ENCODE peak calls at places on chromosome 7, in eight cellular contexts. One of them, this sample, is unnamed.

GRCh38 chr7:140042386-140042670 is 20.4 kb downstream of the PARP12 start:
- DNase-seq in foreskin fibroblast: no peak
- DNase-seq in IMR-90: no peak
- DNase-seq in small intestine: no peak
- DNase-seq in HCT116: no peak
- DNase-seq in GM23338: no peak
- DNase-seq in cardiac muscle cell: no peak
- DNase-seq in astrocyte of the spinal cord: no peak
- DNase-seq in this sample: no peak

GRCh38 chr7:126228356-126229061 is 1024.2 kb downstream of the GRM8 start:
- DNase-seq in foreskin fibroblast: no peak
- DNase-seq in IMR-90: no peak
- DNase-seq in small intestine: no peak
- DNase-seq in HCT116: no peak
- DNase-seq in GM23338: no peak
- DNase-seq in cardiac muscle cell: no peak
- DNase-seq in astrocyte of the spinal cord: no peak
- DNase-seq in this sample: no peak

GRCh38 chr7:138223402-138223872 is 147.2 kb downstream of the AKR1D1 start:
- DNase-seq in foreskin fibroblast: no peak
- DNase-seq in IMR-90: no peak
- DNase-seq in small intestine: no peak
- DNase-seq in HCT116: no peak
- DNase-seq in GM23338: no peak
- DNase-seq in cardiac muscle cell: no peak
- DNase-seq in astrocyte of the spinal cord: no peak
- DNase-seq in this sample: no peak

GRCh38 chr7:39554583-39555140 is 11.5 kb upstream of the YAE1 start:
- DNase-seq in foreskin fibroblast: peak; percentile 52
- DNase-seq in IMR-90: no peak
- DNase-seq in small intestine: no peak
- DNase-seq in HCT116: no peak
- DNase-seq in GM23338: no peak
- DNase-seq in cardiac muscle cell: no peak
- DNase-seq in astrocyte of the spinal cord: no peak
- DNase-seq in this sample: no peak

GRCh38 chr7:33698692-33699128 is 206.6 kb upstream of the BMPER start:
- DNase-seq in foreskin fibroblast: no peak
- DNase-seq in IMR-90: no peak
- DNase-seq in small intestine: peak; percentile 60
- DNase-seq in HCT116: no peak
- DNase-seq in GM23338: no peak
- DNase-seq in cardiac muscle cell: no peak
- DNase-seq in astrocyte of the spinal cord: no peak
- DNase-seq in this sample: no peak

GRCh38 chr7:34841326-34841725 is 183.3 kb downstream of the NPSR1 start:
- DNase-seq in foreskin fibroblast: no peak
- DNase-seq in IMR-90: no peak
- DNase-seq in small intestine: no peak
- DNase-seq in HCT116: no peak
- DNase-seq in GM23338: no peak
- DNase-seq in cardiac muscle cell: no peak
- DNase-seq in astrocyte of the spinal cord: no peak
- DNase-seq in this sample: no peak

GRCh38 chr7:27868117-27868516 is 128.2 kb downstream of the TAX1BP1 start:
- DNase-seq in foreskin fibroblast: peak; percentile 61
- DNase-seq in IMR-90: peak; percentile 29
- DNase-seq in small intestine: no peak
- DNase-seq in HCT116: no peak
- DNase-seq in GM23338: no peak
- DNase-seq in cardiac muscle cell: no peak
- DNase-seq in astrocyte of the spinal cord: no peak
- DNase-seq in this sample: no peak

GRCh38 chr7:155407799-155408198 is 50.1 kb upstream of the EN2 start:
- DNase-seq in foreskin fibroblast: no peak
- DNase-seq in IMR-90: no peak
- DNase-seq in small intestine: no peak
- DNase-seq in HCT116: no peak
- DNase-seq in GM23338: no peak
- DNase-seq in cardiac muscle cell: no peak
- DNase-seq in astrocyte of the spinal cord: no peak
- DNase-seq in this sample: no peak

GRCh38 chr7:22610871-22611757 is 111.1 kb upstream of the STEAP1B start:
- DNase-seq in foreskin fibroblast: peak; percentile 58
- DNase-seq in IMR-90: peak; percentile 79
- DNase-seq in small intestine: no peak
- DNase-seq in HCT116: no peak
- DNase-seq in GM23338: no peak
- DNase-seq in cardiac muscle cell: no peak
- DNase-seq in astrocyte of the spinal cord: peak; percentile 58
- DNase-seq in this sample: no peak

GRCh38 chr7:114109299-114109698 is 190.5 kb upstream of the PPP1R3A start:
- DNase-seq in foreskin fibroblast: peak; percentile 58
- DNase-seq in IMR-90: no peak
- DNase-seq in small intestine: no peak
- DNase-seq in HCT116: no peak
- DNase-seq in GM23338: no peak
- DNase-seq in cardiac muscle cell: no peak
- DNase-seq in astrocyte of the spinal cord: no peak
- DNase-seq in this sample: no peak

GRCh38 chr7:151487246-151487645 is 32.4 kb downstream of the RHEB start:
- DNase-seq in foreskin fibroblast: no peak
- DNase-seq in IMR-90: peak; percentile 30
- DNase-seq in small intestine: no peak
- DNase-seq in HCT116: no peak
- DNase-seq in GM23338: no peak
- DNase-seq in cardiac muscle cell: no peak
- DNase-seq in astrocyte of the spinal cord: no peak
- DNase-seq in this sample: no peak

GRCh38 chr7:12756841-12757240 is 69.4 kb downstream of the ARL4A start:
- DNase-seq in foreskin fibroblast: peak; percentile 36
- DNase-seq in IMR-90: no peak
- DNase-seq in small intestine: no peak
- DNase-seq in HCT116: no peak
- DNase-seq in GM23338: no peak
- DNase-seq in cardiac muscle cell: no peak
- DNase-seq in astrocyte of the spinal cord: no peak
- DNase-seq in this sample: no peak

GRCh38 chr7:151038951-151039849 is 9.1 kb upstream of the ASIC3 start:
- DNase-seq in foreskin fibroblast: peak; percentile 94
- DNase-seq in IMR-90: peak; percentile 91
- DNase-seq in small intestine: peak; percentile 72
- DNase-seq in HCT116: no peak
- DNase-seq in GM23338: no peak
- DNase-seq in cardiac muscle cell: peak; percentile 62
- DNase-seq in astrocyte of the spinal cord: peak; percentile 89
- DNase-seq in this sample: no peak

GRCh38 chr7:24877790-24878311 is 102.1 kb downstream of the OSBPL3 start:
- DNase-seq in foreskin fibroblast: peak; percentile 55
- DNase-seq in IMR-90: peak; percentile 42
- DNase-seq in small intestine: no peak
- DNase-seq in HCT116: no peak
- DNase-seq in GM23338: peak; percentile 46
- DNase-seq in cardiac muscle cell: no peak
- DNase-seq in astrocyte of the spinal cord: peak; percentile 57
- DNase-seq in this sample: no peak

GRCh38 chr7:1093506-1093850 is 5.6 kb downstream of the GPER1 start:
- DNase-seq in foreskin fibroblast: peak; percentile 33
- DNase-seq in IMR-90: no peak
- DNase-seq in small intestine: no peak
- DNase-seq in HCT116: no peak
- DNase-seq in GM23338: no peak
- DNase-seq in cardiac muscle cell: no peak
- DNase-seq in astrocyte of the spinal cord: no peak
- DNase-seq in this sample: no peak

GRCh38 chr7:55235115-55235514 is 130.0 kb upstream of the LANCL2 start:
- DNase-seq in foreskin fibroblast: no peak
- DNase-seq in IMR-90: no peak
- DNase-seq in small intestine: no peak
- DNase-seq in HCT116: no peak
- DNase-seq in GM23338: no peak
- DNase-seq in cardiac muscle cell: no peak
- DNase-seq in astrocyte of the spinal cord: no peak
- DNase-seq in this sample: no peak

GRCh38 chr7:30445770-30446169 is 32.8 kb downstream of the NOD1 start:
- DNase-seq in foreskin fibroblast: peak; percentile 54
- DNase-seq in IMR-90: peak; percentile 66
- DNase-seq in small intestine: peak; percentile 44
- DNase-seq in HCT116: no peak
- DNase-seq in GM23338: peak; percentile 74
- DNase-seq in cardiac muscle cell: no peak
- DNase-seq in astrocyte of the spinal cord: peak; percentile 66
- DNase-seq in this sample: no peak

GRCh38 chr7:150388709-150389531 is 9.8 kb downstream of the ZNF775 start:
- DNase-seq in foreskin fibroblast: peak; percentile 88
- DNase-seq in IMR-90: peak; percentile 65
- DNase-seq in small intestine: peak; percentile 51
- DNase-seq in HCT116: no peak
- DNase-seq in GM23338: peak; percentile 70
- DNase-seq in cardiac muscle cell: peak; percentile 43
- DNase-seq in astrocyte of the spinal cord: peak; percentile 70
- DNase-seq in this sample: no peak

GRCh38 chr7:33457041-33457440 is 327.7 kb downstream of the BBS9 start:
- DNase-seq in foreskin fibroblast: no peak
- DNase-seq in IMR-90: no peak
- DNase-seq in small intestine: no peak
- DNase-seq in HCT116: no peak
- DNase-seq in GM23338: no peak
- DNase-seq in cardiac muscle cell: no peak
- DNase-seq in astrocyte of the spinal cord: no peak
- DNase-seq in this sample: no peak

GRCh38 chr7:50529093-50529862 is 35.9 kb downstream of the DDC start:
- DNase-seq in foreskin fibroblast: no peak
- DNase-seq in IMR-90: no peak
- DNase-seq in small intestine: no peak
- DNase-seq in HCT116: no peak
- DNase-seq in GM23338: no peak
- DNase-seq in cardiac muscle cell: no peak
- DNase-seq in astrocyte of the spinal cord: no peak
- DNase-seq in this sample: no peak

GRCh38 chr7:74027683-74028320 is at the start of gene ELN:
- DNase-seq in foreskin fibroblast: peak; percentile 49
- DNase-seq in IMR-90: peak; percentile 43
- DNase-seq in small intestine: no peak
- DNase-seq in HCT116: no peak
- DNase-seq in GM23338: peak; percentile 56
- DNase-seq in cardiac muscle cell: no peak
- DNase-seq in astrocyte of the spinal cord: no peak
- DNase-seq in this sample: no peak

GRCh38 chr7:77699056-77699455 is 2.8 kb downstream of the RSBN1L start:
- DNase-seq in foreskin fibroblast: peak; percentile 50
- DNase-seq in IMR-90: no peak
- DNase-seq in small intestine: no peak
- DNase-seq in HCT116: no peak
- DNase-seq in GM23338: no peak
- DNase-seq in cardiac muscle cell: no peak
- DNase-seq in astrocyte of the spinal cord: no peak
- DNase-seq in this sample: no peak
- H3K4me3 ChIP-seq in foreskin fibroblast: peak overlapping the region; percentile 98
- H3K4me3 ChIP-seq in IMR-90: no peak overlapping the region
- H3K4me3 ChIP-seq in small intestine: no peak overlapping the region
- H3K4me3 ChIP-seq in HCT116: no peak overlapping the region
- H3K4me3 ChIP-seq in GM23338: peak overlapping the region; percentile 98
- H3K4me3 ChIP-seq in cardiac muscle cell: peak overlapping the region; percentile 83
- H3K4me3 ChIP-seq in astrocyte of the spinal cord: no peak overlapping the region
- H3K4me3 ChIP-seq in this sample: no peak overlapping the region

GRCh38 chr7:159067870-159068787 is 76.5 kb downstream of the VIPR2 start:
- DNase-seq in foreskin fibroblast: no peak
- DNase-seq in IMR-90: no peak
- DNase-seq in small intestine: peak; percentile 7
- DNase-seq in HCT116: no peak
- DNase-seq in GM23338: no peak
- DNase-seq in cardiac muscle cell: no peak
- DNase-seq in astrocyte of the spinal cord: no peak
- DNase-seq in this sample: no peak
- H3K4me3 ChIP-seq in foreskin fibroblast: no peak overlapping the region
- H3K4me3 ChIP-seq in IMR-90: no peak overlapping the region
- H3K4me3 ChIP-seq in small intestine: no peak overlapping the region
- H3K4me3 ChIP-seq in HCT116: no peak overlapping the region
- H3K4me3 ChIP-seq in GM23338: no peak overlapping the region
- H3K4me3 ChIP-seq in cardiac muscle cell: no peak overlapping the region
- H3K4me3 ChIP-seq in astrocyte of the spinal cord: no peak overlapping the region
- H3K4me3 ChIP-seq in this sample: no peak overlapping the region

DNA sequence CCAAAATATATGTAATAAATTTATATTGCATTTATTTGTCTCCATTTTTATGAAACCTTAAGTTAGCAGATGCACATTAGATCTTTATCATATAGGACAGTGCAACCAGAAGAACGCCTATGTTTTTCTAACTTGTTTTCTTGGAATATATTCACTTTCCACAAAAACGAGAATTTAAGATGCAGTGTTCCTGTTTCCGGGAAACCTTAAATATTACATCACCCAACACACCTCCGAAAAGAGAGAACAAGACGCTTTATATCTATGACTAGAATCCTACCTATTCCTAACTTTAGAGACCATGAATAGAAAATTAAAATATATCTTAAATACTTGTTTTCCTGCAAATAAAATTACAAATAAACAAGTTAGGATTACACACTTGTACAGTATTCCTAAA is 1.9 kb downstream of the EZH2 start:
- DNase-seq in foreskin fibroblast: no peak
- DNase-seq in IMR-90: no peak
- DNase-seq in small intestine: no peak
- DNase-seq in HCT116: no peak
- DNase-seq in GM23338: no peak
- DNase-seq in cardiac muscle cell: no peak
- DNase-seq in astrocyte of the spinal cord: no peak
- DNase-seq in this sample: no peak
- H3K4me3 ChIP-seq in foreskin fibroblast: peak overlapping the region; percentile 18
- H3K4me3 ChIP-seq in IMR-90: no peak overlapping the region
- H3K4me3 ChIP-seq in small intestine: no peak overlapping the region
- H3K4me3 ChIP-seq in HCT116: peak overlapping the region; percentile 78
- H3K4me3 ChIP-seq in GM23338: peak overlapping the region; percentile 78
- H3K4me3 ChIP-seq in cardiac muscle cell: peak overlapping the region; percentile 100
- H3K4me3 ChIP-seq in astrocyte of the spinal cord: no peak overlapping the region
- H3K4me3 ChIP-seq in this sample: peak overlapping the region; percentile 86

DNA sequence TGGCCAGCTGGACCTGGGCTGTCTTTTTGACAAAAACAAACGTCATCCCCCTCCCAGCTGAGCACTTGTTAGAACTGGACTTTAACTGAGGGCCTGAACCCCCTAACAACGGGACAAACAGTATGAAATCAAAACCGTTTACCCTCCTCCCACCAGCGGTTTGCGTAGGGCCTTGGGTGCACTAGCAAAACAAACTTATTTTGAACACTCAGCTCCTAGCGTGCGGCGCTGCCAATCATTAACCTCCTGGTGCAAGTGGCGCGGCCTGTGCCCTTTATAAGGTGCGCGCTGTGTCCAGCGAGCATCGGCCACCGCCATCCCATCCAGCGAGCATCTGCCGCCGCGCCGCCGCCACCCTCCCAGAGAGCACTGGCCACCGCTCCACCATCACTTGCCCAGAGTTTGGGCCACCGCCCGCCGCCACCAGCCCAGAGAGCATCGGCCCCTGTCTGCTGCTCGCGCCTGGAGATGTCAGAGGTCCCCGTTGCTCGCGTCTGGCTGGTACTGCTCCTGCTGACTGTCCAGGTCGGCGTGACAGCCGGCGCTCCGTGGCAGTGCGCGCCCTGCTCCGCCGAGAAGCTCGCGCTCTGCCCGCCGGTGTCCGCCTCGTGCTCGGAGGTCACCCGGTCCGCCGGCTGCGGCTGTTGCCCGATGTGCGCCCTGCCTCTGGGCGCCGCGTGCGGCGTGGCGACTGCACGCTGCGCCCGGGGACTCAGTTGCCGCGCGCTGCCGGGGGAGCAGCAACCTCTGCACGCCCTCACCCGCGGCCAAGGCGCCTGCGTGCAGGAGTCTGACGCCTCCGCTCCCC is at the start of gene IGFBP1:
- DNase-seq in foreskin fibroblast: peak; percentile 62
- DNase-seq in IMR-90: peak; percentile 25
- DNase-seq in small intestine: no peak
- DNase-seq in HCT116: no peak
- DNase-seq in GM23338: peak; percentile 52
- DNase-seq in cardiac muscle cell: peak; percentile 56
- DNase-seq in astrocyte of the spinal cord: peak; percentile 13
- DNase-seq in this sample: no peak
- H3K4me3 ChIP-seq in foreskin fibroblast: peak within 1 kb of the TSS; percentile 32
- H3K4me3 ChIP-seq in IMR-90: peak within 1 kb of the TSS; percentile 25
- H3K4me3 ChIP-seq in small intestine: no peak within 1 kb of the TSS
- H3K4me3 ChIP-seq in HCT116: no peak within 1 kb of the TSS
- H3K4me3 ChIP-seq in GM23338: peak within 1 kb of the TSS; percentile 60
- H3K4me3 ChIP-seq in cardiac muscle cell: peak within 1 kb of the TSS; percentile 28
- H3K4me3 ChIP-seq in astrocyte of the spinal cord: peak within 1 kb of the TSS; percentile 39
- H3K4me3 ChIP-seq in this sample: peak within 1 kb of the TSS; percentile 6